ENCODE peak calls at places on chromosomes 4 and X, in six cellular contexts. Y is suprapubic skin, U is K562, R is heart left ventricle, E is esophagus muscularis mucosa, N is stomach. G is an unnamed sample.

GRCh38 chrX:104721854-104722253 is 155.9 kb downstream of the IL1RAPL2 start:
- DNase-seq in R (no peak), Y (no peak), U (no peak), N (no peak), E (no peak), G (no peak)

GRCh38 chr4:153676984-153677383 is 7.1 kb upstream of the TLR2 start:
- DNase-seq in U (no peak), R (no peak), Y (no peak), N (no peak), E (no peak), G (no peak)

GRCh38 chr4:10587296-10587695 is 97.3 kb downstream of the CLNK start:
- DNase-seq in Y (no peak), U (no peak), R (no peak), E (no peak), N (no peak), G (no peak)

GRCh38 chr4:51894246-51894645 is 51.3 kb downstream of the DCUN1D4 start:
- DNase-seq in U (no peak), R (no peak), N (no peak), Y (no peak), E (no peak), G (no peak)

GRCh38 chr4:162157241-162157640 is 6.6 kb downstream of the FSTL5 start:
- DNase-seq in U (no peak), N (no peak), E (no peak), Y (no peak), R (no peak), G (no peak)

GRCh38 chrX:111262086-111262485 is 8.2 kb downstream of the CAPN6 start:
- DNase-seq in N (no peak), R (no peak), Y (no peak), U (no peak), E (no peak), G (no peak)

GRCh38 chr4:166165829-166166420 is 292.9 kb downstream of the TLL1 start:
- DNase-seq in Y (no peak), N (no peak), E (no peak), U (peak; percentile 39), R (no peak), G (peak; percentile 26)

GRCh38 chr4:118829107-118829506 is 6.8 kb downstream of the SEC24D start:
- DNase-seq in U (no peak), Y (no peak), N (no peak), R (no peak), E (no peak), G (no peak)

GRCh38 chrX:124555036-124555595 is 208.8 kb downstream of the SH2D1A start:
- DNase-seq in E (no peak), N (no peak), Y (no peak), U (no peak), R (no peak), G (no peak)

GRCh38 chrX:44536198-44536597 is 6.5 kb downstream of the FUNDC1 start:
- DNase-seq in U (no peak), E (no peak), R (no peak), N (no peak), Y (no peak), G (no peak)

GRCh38 chrX:101430457-101431078 is 22.5 kb downstream of the HNRNPH2 start:
- DNase-seq in U (no peak), E (no peak), N (no peak), Y (no peak), R (no peak), G (no peak)

GRCh38 chr4:139018971-139019758 is 3.6 kb downstream of the NOCT start:
- DNase-seq in R (no peak), U (no peak), Y (no peak), N (no peak), E (no peak), G (no peak)

GRCh38 chrX:150205011-150205410 is 158.1 kb upstream of the MAMLD1 start:
- DNase-seq in U (no peak), N (peak; percentile 41), Y (no peak), R (no peak), E (no peak), G (peak; percentile 12)

GRCh38 chr4:10701702-10702460 is 17.3 kb upstream of the CLNK start:
- DNase-seq in E (no peak), N (no peak), R (no peak), U (no peak), Y (no peak), G (no peak)

GRCh38 chr4:97910005-97910404 is 233.3 kb downstream of the STPG2 start:
- DNase-seq in U (no peak), N (no peak), R (no peak), Y (no peak), E (no peak), G (no peak)

GRCh38 chrX:31819455-31819854 is 747.6 kb upstream of the FTHL17 start:
- DNase-seq in U (no peak), Y (no peak), E (no peak), N (no peak), R (peak; percentile 16), G (no peak)

GRCh38 chr4:81198151-81198550 is 16.9 kb downstream of the PRKG2 start:
- DNase-seq in Y (no peak), N (peak; percentile 48), E (no peak), R (no peak), U (no peak), G (no peak)

GRCh38 chrX:45006002-45006800 is 133.2 kb downstream of the KDM6A start:
- DNase-seq in N (no peak), R (no peak), E (no peak), U (no peak), Y (no peak), G (no peak)

GRCh38 chr4:159526172-159526571 is 423.3 kb downstream of the RAPGEF2 start:
- DNase-seq in E (no peak), R (no peak), Y (no peak), U (no peak), N (no peak), G (no peak)

GRCh38 chr4:100728861-100729260 is 211.0 kb upstream of the EMCN start:
- DNase-seq in U (no peak), E (no peak), Y (no peak), R (no peak), N (no peak), G (no peak)

GRCh38 chrX:152635941-152636340 is 1.8 kb upstream of the GABRQ start:
- DNase-seq in R (no peak), U (peak; percentile 31), N (no peak), Y (no peak), E (no peak), G (peak; percentile 33)

GRCh38 chrX:132956421-132957210 is 1.8 kb downstream of the HS6ST2 start:
- DNase-seq in N (no peak), U (no peak), Y (no peak), R (no peak), E (no peak), G (peak; percentile 25)

GRCh38 chr4:83546796-83547195 is 10.9 kb downstream of the GPAT3 start:
- DNase-seq in N (no peak), E (no peak), Y (no peak), U (no peak), R (no peak), G (no peak)

GRCh38 chr4:156906325-156906724 is 65.3 kb downstream of the PDGFC start:
- DNase-seq in E (no peak), N (no peak), R (no peak), U (no peak), Y (no peak), G (no peak)

GRCh38 chrX:22527302-22527701 is 254.6 kb downstream of the CBLL2 start:
- DNase-seq in Y (no peak), R (no peak), E (no peak), U (no peak), N (no peak), G (no peak)

GRCh38 chrX:118823263-118824172 is at the start of gene ZCCHC12:
- DNase-seq in R (peak; percentile 20), U (peak; percentile 80), E (no peak), N (peak; percentile 45), Y (no peak), G (peak; percentile 30)

DNA sequence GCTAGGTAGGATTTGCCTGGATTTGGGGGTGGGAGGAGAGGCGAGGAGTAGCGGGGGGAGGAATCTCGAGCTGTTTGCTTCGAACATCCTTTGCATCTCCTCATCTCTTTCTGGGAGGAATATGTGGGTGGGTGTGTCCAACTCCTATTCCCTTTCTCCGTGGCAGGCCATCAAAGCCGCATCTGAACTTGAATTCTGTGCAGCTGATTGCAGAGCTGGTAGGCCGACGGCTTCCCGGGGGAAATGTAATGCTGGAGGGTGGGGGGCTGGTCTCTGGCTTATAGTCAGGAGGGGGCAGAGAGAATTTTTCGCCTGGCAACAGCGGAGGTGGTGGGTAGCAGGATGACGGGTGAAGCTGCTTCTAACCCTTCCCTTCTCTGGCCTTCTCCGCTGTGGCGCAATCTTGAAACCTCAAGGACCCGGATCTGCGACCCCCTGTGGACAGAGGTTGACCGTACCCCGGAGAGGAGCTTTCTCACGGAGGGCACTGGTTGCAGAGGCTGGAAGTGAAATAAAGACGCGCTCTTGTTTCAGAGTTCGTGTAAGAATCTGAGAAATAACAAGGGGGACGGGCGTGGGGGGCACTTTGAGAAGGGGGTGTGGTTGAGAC is 654 bp downstream of the ZCCHC12 start:
- DNase-seq in U (peak; percentile 27), N (no peak), R (no peak), Y (no peak), E (no peak), G (no peak)
- H3K4me3 ChIP-seq in U (no peak overlapping the region), N (peak overlapping the region; percentile 40), R (no peak overlapping the region), Y (peak overlapping the region; percentile 39), E (peak overlapping the region; percentile 39), G (no peak overlapping the region)

GRCh38 chr4:22689428-22689827 is 3.3 kb upstream of the GBA3 start:
- DNase-seq in E (no peak), N (no peak), R (no peak), U (no peak), Y (no peak), G (no peak)
- TF ChIP-seq POLR2A in E (no peak), N (no peak), R (no peak), U (no peak), Y (no peak), G (no peak)

GRCh38 chr4:107046261-107046660 is 10.1 kb upstream of the DKK2 start:
- DNase-seq in N (no peak), R (no peak), Y (no peak), E (no peak), U (no peak), G (no peak)

GRCh38 chr4:107050525-107051135 is 14.5 kb upstream of the DKK2 start:
- DNase-seq in R (no peak), U (no peak), N (no peak), Y (no peak), E (no peak), G (no peak)
- TF ChIP-seq CTCF in R (peak; percentile 53), U (peak; percentile 13), N (no peak), Y (peak; percentile 22), E (peak; percentile 49), G (peak; percentile 39)

DNA sequence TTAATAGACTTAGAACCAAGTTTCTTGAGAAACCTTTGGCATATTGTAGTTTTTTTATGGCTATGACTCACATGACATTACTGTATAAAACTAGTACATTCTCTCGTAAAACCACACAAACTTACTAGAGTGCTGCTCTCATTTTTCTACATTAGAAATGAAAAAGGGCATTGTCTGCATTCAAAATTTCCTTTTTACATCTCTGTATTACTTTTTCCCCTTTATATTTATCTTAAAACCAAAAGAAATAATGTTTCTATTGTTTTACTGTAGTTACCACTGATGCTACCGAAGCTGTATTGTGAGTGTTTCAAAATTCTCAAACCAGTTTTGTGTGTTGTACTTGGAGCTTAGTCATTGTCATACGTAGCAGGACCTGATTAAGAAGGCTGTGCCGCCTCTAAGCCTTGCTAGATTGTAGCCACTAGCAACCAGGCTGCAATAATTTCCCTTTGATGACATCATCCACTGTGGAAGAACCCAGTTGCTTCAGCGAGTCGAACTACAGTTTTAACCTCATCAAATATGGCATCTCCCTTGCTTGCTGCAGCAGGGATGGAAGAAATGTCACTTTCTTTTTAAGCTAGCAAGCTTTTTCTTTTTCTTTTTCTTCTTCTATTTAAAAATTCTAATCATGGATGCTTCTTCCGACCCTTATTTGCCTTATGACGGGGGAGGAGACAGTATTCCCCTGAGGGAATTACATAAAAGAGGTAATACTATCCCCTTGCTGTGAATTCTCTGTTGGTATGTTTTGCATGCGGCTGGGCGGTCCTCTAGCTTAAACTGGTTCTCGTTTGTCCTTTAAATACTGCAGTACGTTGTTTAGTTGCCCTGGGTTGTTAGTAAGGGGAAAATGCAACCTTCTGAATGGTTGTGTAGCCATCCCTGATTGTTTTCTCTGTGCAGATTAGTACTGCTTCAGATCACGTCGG is 39.6 kb downstream of the CLCN3 start:
- DNase-seq in N (peak; percentile 79), R (peak; percentile 75), E (no peak), Y (peak; percentile 80), U (peak; percentile 85), G (peak; percentile 97)
- H3K4me3 ChIP-seq in N (peak overlapping the region; percentile 37), R (peak overlapping the region; percentile 33), E (peak overlapping the region; percentile 45), Y (peak overlapping the region; percentile 54), U (peak overlapping the region; percentile 51), G (no peak overlapping the region)